ENCODE peak calls at places on chromosomes 6 and 20, in seven cellular contexts. One of them, this sample, is unnamed.
A peak's percentile ranks its signal among the peaks of the same experiment; 100 is the strongest.

GRCh38 chr6:25122001-25122400 is 157.2 kb upstream of the CARMIL1 start:
- DNase-seq in SIG-M5: no peak
- DNase-seq in stimulated activated CD8-positive, alpha-beta memory T cell treated with anti-CD3 and anti-CD28 coated beads, Interleukin-7, amount 100 ng/mL, for 4 hours: no peak
- DNase-seq in HT-29: peak; percentile 17
- DNase-seq in GM06990: no peak
- DNase-seq in amniotic epithelial cell: peak; percentile 41
- DNase-seq in germinal center: no peak
- DNase-seq in this sample: no peak

GRCh38 chr20:23258747-23259121 is 91.9 kb upstream of the NXT1 start:
- DNase-seq in stimulated activated CD8-positive, alpha-beta memory T cell treated with anti-CD3 and anti-CD28 coated beads, Interleukin-7, amount 100 ng/mL, for 4 hours: no peak
- DNase-seq in HT-29: no peak
- DNase-seq in SIG-M5: no peak
- DNase-seq in GM06990: no peak
- DNase-seq in amniotic epithelial cell: no peak
- DNase-seq in germinal center: no peak
- DNase-seq in this sample: no peak

GRCh38 chr6:149895702-149896310 is 2.1 kb downstream of the RAET1E start:
- DNase-seq in SIG-M5: no peak
- DNase-seq in germinal center: no peak
- DNase-seq in GM06990: no peak
- DNase-seq in stimulated activated CD8-positive, alpha-beta memory T cell treated with anti-CD3 and anti-CD28 coated beads, Interleukin-7, amount 100 ng/mL, for 4 hours: no peak
- DNase-seq in amniotic epithelial cell: peak; percentile 13
- DNase-seq in HT-29: peak; percentile 69
- DNase-seq in this sample: no peak

GRCh38 chr6:168157272-168158007 is 78.4 kb upstream of the FRMD1 start:
- DNase-seq in stimulated activated CD8-positive, alpha-beta memory T cell treated with anti-CD3 and anti-CD28 coated beads, Interleukin-7, amount 100 ng/mL, for 4 hours: no peak
- DNase-seq in SIG-M5: no peak
- DNase-seq in GM06990: no peak
- DNase-seq in HT-29: no peak
- DNase-seq in amniotic epithelial cell: peak; percentile 92
- DNase-seq in germinal center: no peak
- DNase-seq in this sample: no peak

GRCh38 chr20:57000441-57000968 is 265.9 kb downstream of the BMP7 start:
- DNase-seq in HT-29: no peak
- DNase-seq in germinal center: no peak
- DNase-seq in stimulated activated CD8-positive, alpha-beta memory T cell treated with anti-CD3 and anti-CD28 coated beads, Interleukin-7, amount 100 ng/mL, for 4 hours: no peak
- DNase-seq in SIG-M5: no peak
- DNase-seq in GM06990: no peak
- DNase-seq in amniotic epithelial cell: no peak
- DNase-seq in this sample: no peak

GRCh38 chr6:149094156-149094555 is 223.4 kb upstream of the TAB2 start:
- DNase-seq in amniotic epithelial cell: no peak
- DNase-seq in stimulated activated CD8-positive, alpha-beta memory T cell treated with anti-CD3 and anti-CD28 coated beads, Interleukin-7, amount 100 ng/mL, for 4 hours: no peak
- DNase-seq in germinal center: no peak
- DNase-seq in SIG-M5: no peak
- DNase-seq in HT-29: no peak
- DNase-seq in GM06990: no peak
- DNase-seq in this sample: no peak

GRCh38 chr6:89509719-89510339 is 76.9 kb downstream of the ANKRD6 start:
- DNase-seq in GM06990: no peak
- DNase-seq in germinal center: no peak
- DNase-seq in SIG-M5: no peak
- DNase-seq in stimulated activated CD8-positive, alpha-beta memory T cell treated with anti-CD3 and anti-CD28 coated beads, Interleukin-7, amount 100 ng/mL, for 4 hours: no peak
- DNase-seq in amniotic epithelial cell: peak; percentile 6
- DNase-seq in HT-29: peak; percentile 26
- DNase-seq in this sample: no peak

GRCh38 chr6:139757766-139758655 is 383.6 kb upstream of the CITED2 start:
- DNase-seq in SIG-M5: no peak
- DNase-seq in amniotic epithelial cell: peak; percentile 78
- DNase-seq in stimulated activated CD8-positive, alpha-beta memory T cell treated with anti-CD3 and anti-CD28 coated beads, Interleukin-7, amount 100 ng/mL, for 4 hours: no peak
- DNase-seq in germinal center: no peak
- DNase-seq in HT-29: no peak
- DNase-seq in GM06990: no peak
- DNase-seq in this sample: no peak

GRCh38 chr20:40797425-40797824 is 108.4 kb upstream of the MAFB start:
- DNase-seq in GM06990: no peak
- DNase-seq in germinal center: peak; percentile 55
- DNase-seq in amniotic epithelial cell: peak; percentile 1
- DNase-seq in stimulated activated CD8-positive, alpha-beta memory T cell treated with anti-CD3 and anti-CD28 coated beads, Interleukin-7, amount 100 ng/mL, for 4 hours: no peak
- DNase-seq in HT-29: peak; percentile 60
- DNase-seq in SIG-M5: no peak
- DNase-seq in this sample: peak; percentile 25

GRCh38 chr20:20881808-20882207 is 169.4 kb upstream of the RALGAPA2 start:
- DNase-seq in amniotic epithelial cell: no peak
- DNase-seq in GM06990: no peak
- DNase-seq in germinal center: no peak
- DNase-seq in SIG-M5: no peak
- DNase-seq in stimulated activated CD8-positive, alpha-beta memory T cell treated with anti-CD3 and anti-CD28 coated beads, Interleukin-7, amount 100 ng/mL, for 4 hours: no peak
- DNase-seq in HT-29: no peak
- DNase-seq in this sample: no peak

GRCh38 chr6:52877168-52877567 is 32.3 kb downstream of the GSTA3 start:
- DNase-seq in HT-29: no peak
- DNase-seq in GM06990: no peak
- DNase-seq in SIG-M5: no peak
- DNase-seq in stimulated activated CD8-positive, alpha-beta memory T cell treated with anti-CD3 and anti-CD28 coated beads, Interleukin-7, amount 100 ng/mL, for 4 hours: no peak
- DNase-seq in germinal center: no peak
- DNase-seq in amniotic epithelial cell: peak; percentile 94
- DNase-seq in this sample: no peak

GRCh38 chr20:3729811-3730550 is 2.5 kb upstream of the HSPA12B start:
- DNase-seq in stimulated activated CD8-positive, alpha-beta memory T cell treated with anti-CD3 and anti-CD28 coated beads, Interleukin-7, amount 100 ng/mL, for 4 hours: no peak
- DNase-seq in SIG-M5: no peak
- DNase-seq in GM06990: no peak
- DNase-seq in amniotic epithelial cell: no peak
- DNase-seq in HT-29: no peak
- DNase-seq in germinal center: no peak
- DNase-seq in this sample: no peak

GRCh38 chr6:169702640-169703246 is 817 bp downstream of the C6orf120 start:
- DNase-seq in germinal center: peak; percentile 40
- DNase-seq in GM06990: peak; percentile 78
- DNase-seq in stimulated activated CD8-positive, alpha-beta memory T cell treated with anti-CD3 and anti-CD28 coated beads, Interleukin-7, amount 100 ng/mL, for 4 hours: peak; percentile 26
- DNase-seq in HT-29: peak; percentile 60
- DNase-seq in amniotic epithelial cell: no peak
- DNase-seq in SIG-M5: no peak
- DNase-seq in this sample: no peak

GRCh38 chr20:38110525-38111178 is 54.4 kb downstream of the TGM2 start:
- DNase-seq in HT-29: no peak
- DNase-seq in stimulated activated CD8-positive, alpha-beta memory T cell treated with anti-CD3 and anti-CD28 coated beads, Interleukin-7, amount 100 ng/mL, for 4 hours: no peak
- DNase-seq in GM06990: no peak
- DNase-seq in amniotic epithelial cell: no peak
- DNase-seq in germinal center: no peak
- DNase-seq in SIG-M5: no peak
- DNase-seq in this sample: no peak

GRCh38 chr6:71478834-71479541 is 190.4 kb downstream of the OGFRL1 start:
- DNase-seq in GM06990: no peak
- DNase-seq in stimulated activated CD8-positive, alpha-beta memory T cell treated with anti-CD3 and anti-CD28 coated beads, Interleukin-7, amount 100 ng/mL, for 4 hours: no peak
- DNase-seq in SIG-M5: no peak
- DNase-seq in germinal center: no peak
- DNase-seq in HT-29: peak; percentile 11
- DNase-seq in amniotic epithelial cell: peak; percentile 92
- DNase-seq in this sample: no peak

GRCh38 chr6:81894286-81894685 is 141.8 kb upstream of the TENT5A start:
- DNase-seq in amniotic epithelial cell: peak; percentile 98
- DNase-seq in GM06990: no peak
- DNase-seq in germinal center: no peak
- DNase-seq in stimulated activated CD8-positive, alpha-beta memory T cell treated with anti-CD3 and anti-CD28 coated beads, Interleukin-7, amount 100 ng/mL, for 4 hours: no peak
- DNase-seq in SIG-M5: no peak
- DNase-seq in HT-29: no peak
- DNase-seq in this sample: no peak

GRCh38 chr6:141103246-141103645 is 1029.5 kb upstream of the GJE1 start:
- DNase-seq in SIG-M5: no peak
- DNase-seq in amniotic epithelial cell: peak; percentile 26
- DNase-seq in HT-29: no peak
- DNase-seq in germinal center: no peak
- DNase-seq in GM06990: no peak
- DNase-seq in stimulated activated CD8-positive, alpha-beta memory T cell treated with anti-CD3 and anti-CD28 coated beads, Interleukin-7, amount 100 ng/mL, for 4 hours: no peak
- DNase-seq in this sample: no peak

GRCh38 chr6:81763968-81764367 is 11.5 kb upstream of the TENT5A start:
- DNase-seq in stimulated activated CD8-positive, alpha-beta memory T cell treated with anti-CD3 and anti-CD28 coated beads, Interleukin-7, amount 100 ng/mL, for 4 hours: no peak
- DNase-seq in HT-29: no peak
- DNase-seq in SIG-M5: no peak
- DNase-seq in germinal center: no peak
- DNase-seq in GM06990: no peak
- DNase-seq in amniotic epithelial cell: no peak
- DNase-seq in this sample: no peak

GRCh38 chr6:167314180-167314821 is 10.6 kb upstream of the TTLL2 start:
- DNase-seq in SIG-M5: no peak
- DNase-seq in germinal center: no peak
- DNase-seq in amniotic epithelial cell: no peak
- DNase-seq in stimulated activated CD8-positive, alpha-beta memory T cell treated with anti-CD3 and anti-CD28 coated beads, Interleukin-7, amount 100 ng/mL, for 4 hours: no peak
- DNase-seq in GM06990: no peak
- DNase-seq in HT-29: no peak
- DNase-seq in this sample: no peak

GRCh38 chr6:125310994-125311649 is 9.4 kb upstream of the HDDC2 start:
- DNase-seq in SIG-M5: no peak
- DNase-seq in HT-29: peak; percentile 73
- DNase-seq in germinal center: peak; percentile 38
- DNase-seq in amniotic epithelial cell: peak; percentile 63
- DNase-seq in GM06990: no peak
- DNase-seq in stimulated activated CD8-positive, alpha-beta memory T cell treated with anti-CD3 and anti-CD28 coated beads, Interleukin-7, amount 100 ng/mL, for 4 hours: no peak
- DNase-seq in this sample: peak; percentile 45

GRCh38 chr6:29651413-29652197 is 5.3 kb upstream of the MOG start:
- DNase-seq in amniotic epithelial cell: peak; percentile 30
- DNase-seq in germinal center: peak; percentile 66
- DNase-seq in GM06990: no peak
- DNase-seq in HT-29: peak; percentile 48
- DNase-seq in SIG-M5: no peak
- DNase-seq in stimulated activated CD8-positive, alpha-beta memory T cell treated with anti-CD3 and anti-CD28 coated beads, Interleukin-7, amount 100 ng/mL, for 4 hours: no peak
- DNase-seq in this sample: peak; percentile 57

GRCh38 chr6:139159016-139159415 is 24.1 kb downstream of the HECA start:
- DNase-seq in stimulated activated CD8-positive, alpha-beta memory T cell treated with anti-CD3 and anti-CD28 coated beads, Interleukin-7, amount 100 ng/mL, for 4 hours: no peak
- DNase-seq in SIG-M5: no peak
- DNase-seq in GM06990: no peak
- DNase-seq in germinal center: no peak
- DNase-seq in amniotic epithelial cell: no peak
- DNase-seq in HT-29: no peak
- DNase-seq in this sample: no peak

GRCh38 chr20:52105573-52106422 is 85.8 kb downstream of the ZFP64 start:
- DNase-seq in amniotic epithelial cell: peak; percentile 30
- DNase-seq in HT-29: no peak
- DNase-seq in germinal center: no peak
- DNase-seq in SIG-M5: no peak
- DNase-seq in stimulated activated CD8-positive, alpha-beta memory T cell treated with anti-CD3 and anti-CD28 coated beads, Interleukin-7, amount 100 ng/mL, for 4 hours: no peak
- DNase-seq in GM06990: no peak
- DNase-seq in this sample: no peak

GRCh38 chr6:112802154-112802553 is 455.0 kb downstream of the RFPL4B start:
- DNase-seq in amniotic epithelial cell: peak; percentile 87
- DNase-seq in GM06990: no peak
- DNase-seq in SIG-M5: no peak
- DNase-seq in stimulated activated CD8-positive, alpha-beta memory T cell treated with anti-CD3 and anti-CD28 coated beads, Interleukin-7, amount 100 ng/mL, for 4 hours: no peak
- DNase-seq in germinal center: no peak
- DNase-seq in HT-29: no peak
- DNase-seq in this sample: no peak

GRCh38 chr6:72857791-72858190 is 235.9 kb downstream of the KCNQ5 start:
- DNase-seq in germinal center: no peak
- DNase-seq in HT-29: no peak
- DNase-seq in SIG-M5: no peak
- DNase-seq in amniotic epithelial cell: peak; percentile 77
- DNase-seq in GM06990: no peak
- DNase-seq in stimulated activated CD8-positive, alpha-beta memory T cell treated with anti-CD3 and anti-CD28 coated beads, Interleukin-7, amount 100 ng/mL, for 4 hours: no peak
- DNase-seq in this sample: no peak

GRCh38 chr6:36906539-36906938 is 20.8 kb downstream of the C6orf89 start:
- DNase-seq in germinal center: no peak
- DNase-seq in SIG-M5: no peak
- DNase-seq in stimulated activated CD8-positive, alpha-beta memory T cell treated with anti-CD3 and anti-CD28 coated beads, Interleukin-7, amount 100 ng/mL, for 4 hours: no peak
- DNase-seq in amniotic epithelial cell: no peak
- DNase-seq in HT-29: no peak
- DNase-seq in GM06990: no peak
- DNase-seq in this sample: no peak

GRCh38 chr6:109717971-109718370 is 26.9 kb downstream of the FIG4 start:
- DNase-seq in germinal center: no peak
- DNase-seq in amniotic epithelial cell: no peak
- DNase-seq in SIG-M5: no peak
- DNase-seq in GM06990: no peak
- DNase-seq in stimulated activated CD8-positive, alpha-beta memory T cell treated with anti-CD3 and anti-CD28 coated beads, Interleukin-7, amount 100 ng/mL, for 4 hours: no peak
- DNase-seq in HT-29: no peak
- DNase-seq in this sample: no peak

GRCh38 chr6:5996701-5997419 is 9.9 kb downstream of the NRN1 start:
- DNase-seq in GM06990: no peak
- DNase-seq in stimulated activated CD8-positive, alpha-beta memory T cell treated with anti-CD3 and anti-CD28 coated beads, Interleukin-7, amount 100 ng/mL, for 4 hours: no peak
- DNase-seq in germinal center: no peak
- DNase-seq in SIG-M5: no peak
- DNase-seq in HT-29: no peak
- DNase-seq in amniotic epithelial cell: no peak
- DNase-seq in this sample: peak; percentile 36

GRCh38 chr20:62658593-62659159 is 16.4 kb downstream of the SLCO4A1 start:
- DNase-seq in GM06990: no peak
- DNase-seq in stimulated activated CD8-positive, alpha-beta memory T cell treated with anti-CD3 and anti-CD28 coated beads, Interleukin-7, amount 100 ng/mL, for 4 hours: no peak
- DNase-seq in amniotic epithelial cell: no peak
- DNase-seq in HT-29: no peak
- DNase-seq in germinal center: no peak
- DNase-seq in SIG-M5: no peak
- DNase-seq in this sample: no peak

GRCh38 chr20:63058696-63059335 is 52.1 kb upstream of the BHLHE23 start:
- DNase-seq in germinal center: no peak
- DNase-seq in stimulated activated CD8-positive, alpha-beta memory T cell treated with anti-CD3 and anti-CD28 coated beads, Interleukin-7, amount 100 ng/mL, for 4 hours: no peak
- DNase-seq in GM06990: no peak
- DNase-seq in amniotic epithelial cell: no peak
- DNase-seq in HT-29: no peak
- DNase-seq in SIG-M5: no peak
- DNase-seq in this sample: no peak

GRCh38 chr6:123716506-123716905 is 79.8 kb upstream of the TRDN start:
- DNase-seq in HT-29: no peak
- DNase-seq in stimulated activated CD8-positive, alpha-beta memory T cell treated with anti-CD3 and anti-CD28 coated beads, Interleukin-7, amount 100 ng/mL, for 4 hours: no peak
- DNase-seq in amniotic epithelial cell: peak; percentile 86
- DNase-seq in germinal center: no peak
- DNase-seq in GM06990: no peak
- DNase-seq in SIG-M5: no peak
- DNase-seq in this sample: no peak

GRCh38 chr6:105274678-105275077 is 94.9 kb upstream of the POPDC3 start:
- DNase-seq in HT-29: no peak
- DNase-seq in SIG-M5: no peak
- DNase-seq in amniotic epithelial cell: no peak
- DNase-seq in germinal center: no peak
- DNase-seq in stimulated activated CD8-positive, alpha-beta memory T cell treated with anti-CD3 and anti-CD28 coated beads, Interleukin-7, amount 100 ng/mL, for 4 hours: no peak
- DNase-seq in GM06990: no peak
- DNase-seq in this sample: no peak

GRCh38 chr6:127192911-127193503 is 73.7 kb upstream of the RNF146 start:
- DNase-seq in SIG-M5: no peak
- DNase-seq in amniotic epithelial cell: peak; percentile 83
- DNase-seq in germinal center: no peak
- DNase-seq in stimulated activated CD8-positive, alpha-beta memory T cell treated with anti-CD3 and anti-CD28 coated beads, Interleukin-7, amount 100 ng/mL, for 4 hours: no peak
- DNase-seq in GM06990: no peak
- DNase-seq in HT-29: no peak
- DNase-seq in this sample: no peak